ENCODE peak calls at places on chromosome 13, in five cellular contexts. One of them, this sample, is unnamed.

GRCh38 chr13:46615888-46616531 is 63.0 kb downstream of the LRCH1 start:
- DNase-seq in BE2C: no peak
- DNase-seq in fibroblast of lung: peak; percentile 20
- DNase-seq in cardiac muscle cell: no peak
- DNase-seq in adrenal gland: no peak
- DNase-seq in this sample: no peak

GRCh38 chr13:40755082-40755755 is 15.8 kb downstream of the MRPS31 start:
- DNase-seq in cardiac muscle cell: no peak
- DNase-seq in fibroblast of lung: no peak
- DNase-seq in BE2C: no peak
- DNase-seq in adrenal gland: no peak
- DNase-seq in this sample: no peak

GRCh38 chr13:99956473-99957349 is 14.9 kb downstream of the ZIC5 start:
- DNase-seq in cardiac muscle cell: peak; percentile 24
- DNase-seq in adrenal gland: no peak
- DNase-seq in BE2C: no peak
- DNase-seq in fibroblast of lung: no peak
- DNase-seq in this sample: peak; percentile 85

GRCh38 chr13:85725433-85725832 is 73.8 kb downstream of the SLITRK6 start:
- DNase-seq in adrenal gland: no peak
- DNase-seq in cardiac muscle cell: no peak
- DNase-seq in fibroblast of lung: no peak
- DNase-seq in BE2C: no peak
- DNase-seq in this sample: no peak

GRCh38 chr13:24693862-24694471 is 13.8 kb downstream of the ATP12A start:
- DNase-seq in BE2C: peak; percentile 58
- DNase-seq in cardiac muscle cell: peak; percentile 86
- DNase-seq in fibroblast of lung: peak; percentile 26
- DNase-seq in adrenal gland: peak; percentile 55
- DNase-seq in this sample: peak; percentile 90

GRCh38 chr13:111908981-111909380 is 158.0 kb upstream of the SOX1 start:
- DNase-seq in adrenal gland: no peak
- DNase-seq in cardiac muscle cell: no peak
- DNase-seq in fibroblast of lung: no peak
- DNase-seq in BE2C: no peak
- DNase-seq in this sample: peak; percentile 28

GRCh38 chr13:33251131-33251629 is 34.4 kb downstream of the STARD13 start:
- DNase-seq in adrenal gland: peak; percentile 84
- DNase-seq in cardiac muscle cell: no peak
- DNase-seq in BE2C: peak; percentile 79
- DNase-seq in fibroblast of lung: peak; percentile 99
- DNase-seq in this sample: no peak

GRCh38 chr13:40484101-40484800 is 182.2 kb downstream of the FOXO1 start:
- DNase-seq in BE2C: no peak
- DNase-seq in cardiac muscle cell: no peak
- DNase-seq in adrenal gland: peak; percentile 31
- DNase-seq in fibroblast of lung: no peak
- DNase-seq in this sample: no peak

GRCh38 chr13:35557475-35557874 is 81.0 kb upstream of the MAB21L1 start:
- DNase-seq in cardiac muscle cell: no peak
- DNase-seq in fibroblast of lung: no peak
- DNase-seq in adrenal gland: no peak
- DNase-seq in BE2C: no peak
- DNase-seq in this sample: no peak

GRCh38 chr13:47017476-47017875 is 120.6 kb upstream of the HTR2A start:
- DNase-seq in BE2C: no peak
- DNase-seq in cardiac muscle cell: no peak
- DNase-seq in fibroblast of lung: peak; percentile 27
- DNase-seq in adrenal gland: no peak
- DNase-seq in this sample: no peak

GRCh38 chr13:28819046-28819747 is 942 bp upstream of the MTUS2 start:
- DNase-seq in cardiac muscle cell: peak; percentile 57
- DNase-seq in BE2C: peak; percentile 21
- DNase-seq in fibroblast of lung: peak; percentile 7
- DNase-seq in adrenal gland: no peak
- DNase-seq in this sample: no peak

GRCh38 chr13:46345866-46346265 is 41.2 kb downstream of the RUBCNL start:
- DNase-seq in BE2C: no peak
- DNase-seq in fibroblast of lung: no peak
- DNase-seq in cardiac muscle cell: no peak
- DNase-seq in adrenal gland: no peak
- DNase-seq in this sample: no peak

GRCh38 chr13:20191902-20192469 is 752 bp downstream of the GJB2 start:
- DNase-seq in BE2C: no peak
- DNase-seq in adrenal gland: no peak
- DNase-seq in cardiac muscle cell: no peak
- DNase-seq in fibroblast of lung: peak; percentile 8
- DNase-seq in this sample: peak; percentile 81

GRCh38 chr13:85728831-85729230 is 70.4 kb downstream of the SLITRK6 start:
- DNase-seq in BE2C: no peak
- DNase-seq in adrenal gland: no peak
- DNase-seq in cardiac muscle cell: no peak
- DNase-seq in fibroblast of lung: peak; percentile 13
- DNase-seq in this sample: no peak

GRCh38 chr13:104321756-104322155 is 1255.5 kb upstream of the SLC10A2 start:
- DNase-seq in fibroblast of lung: no peak
- DNase-seq in adrenal gland: no peak
- DNase-seq in BE2C: no peak
- DNase-seq in cardiac muscle cell: no peak
- DNase-seq in this sample: no peak

GRCh38 chr13:110323172-110323851 is 16.2 kb downstream of the COL4A2 start:
- DNase-seq in adrenal gland: no peak
- DNase-seq in BE2C: no peak
- DNase-seq in cardiac muscle cell: no peak
- DNase-seq in fibroblast of lung: peak; percentile 96
- DNase-seq in this sample: peak; percentile 71

GRCh38 chr13:74206061-74206561 is 71.9 kb upstream of the KLF12 start:
- DNase-seq in fibroblast of lung: peak; percentile 96
- DNase-seq in cardiac muscle cell: no peak
- DNase-seq in adrenal gland: no peak
- DNase-seq in BE2C: no peak
- DNase-seq in this sample: no peak

GRCh38 chr13:83881917-83882625 is at the start of gene SLITRK1:
- DNase-seq in cardiac muscle cell: peak; percentile 91
- DNase-seq in fibroblast of lung: peak; percentile 74
- DNase-seq in BE2C: peak; percentile 51
- DNase-seq in adrenal gland: peak; percentile 43
- DNase-seq in this sample: peak; percentile 97

GRCh38 chr13:99218545-99218944 is 17.9 kb downstream of the UBAC2 start:
- DNase-seq in BE2C: no peak
- DNase-seq in cardiac muscle cell: no peak
- DNase-seq in adrenal gland: peak; percentile 70
- DNase-seq in fibroblast of lung: peak; percentile 19
- DNase-seq in this sample: no peak

GRCh38 chr13:44904982-44905381 is 84.3 kb downstream of the NUFIP1 start:
- DNase-seq in adrenal gland: peak; percentile 47
- DNase-seq in fibroblast of lung: peak; percentile 98
- DNase-seq in BE2C: no peak
- DNase-seq in cardiac muscle cell: no peak
- DNase-seq in this sample: no peak

GRCh38 chr13:100315522-100315921 is 226.6 kb downstream of the PCCA start:
- DNase-seq in cardiac muscle cell: peak; percentile 14
- DNase-seq in fibroblast of lung: no peak
- DNase-seq in adrenal gland: no peak
- DNase-seq in BE2C: no peak
- DNase-seq in this sample: no peak

GRCh38 chr13:39961036-39961435 is 305.6 kb downstream of the COG6 start:
- DNase-seq in BE2C: no peak
- DNase-seq in fibroblast of lung: no peak
- DNase-seq in adrenal gland: no peak
- DNase-seq in cardiac muscle cell: no peak
- DNase-seq in this sample: no peak

GRCh38 chr13:94344126-94344863 is 135.2 kb downstream of the DCT start:
- DNase-seq in cardiac muscle cell: no peak
- DNase-seq in BE2C: no peak
- DNase-seq in fibroblast of lung: peak; percentile 54
- DNase-seq in adrenal gland: no peak
- DNase-seq in this sample: no peak

GRCh38 chr13:98775844-98776598 is 23.5 kb upstream of the SLC15A1 start:
- DNase-seq in fibroblast of lung: peak; percentile 82
- DNase-seq in cardiac muscle cell: no peak
- DNase-seq in BE2C: no peak
- DNase-seq in adrenal gland: no peak
- DNase-seq in this sample: no peak

GRCh38 chr13:51380269-51380668 is 40.8 kb downstream of the SERPINE3 start:
- DNase-seq in adrenal gland: no peak
- DNase-seq in fibroblast of lung: peak; percentile 43
- DNase-seq in BE2C: no peak
- DNase-seq in cardiac muscle cell: no peak
- DNase-seq in this sample: no peak

GRCh38 chr13:75761373-75761772 is 125.2 kb downstream of the LMO7 start:
- DNase-seq in fibroblast of lung: no peak
- DNase-seq in adrenal gland: no peak
- DNase-seq in cardiac muscle cell: no peak
- DNase-seq in BE2C: no peak
- DNase-seq in this sample: no peak

GRCh38 chr13:75762967-75763366 is 126.8 kb downstream of the LMO7 start:
- DNase-seq in fibroblast of lung: no peak
- DNase-seq in cardiac muscle cell: no peak
- DNase-seq in adrenal gland: no peak
- DNase-seq in BE2C: no peak
- DNase-seq in this sample: no peak

GRCh38 chr13:75763511-75763910 is 127.4 kb downstream of the LMO7 start:
- DNase-seq in cardiac muscle cell: no peak
- DNase-seq in BE2C: no peak
- DNase-seq in fibroblast of lung: no peak
- DNase-seq in adrenal gland: no peak
- DNase-seq in this sample: no peak

GRCh38 chr13:75760182-75760981 is 124.3 kb downstream of the LMO7 start:
- DNase-seq in BE2C: no peak
- DNase-seq in fibroblast of lung: peak; percentile 26
- DNase-seq in adrenal gland: no peak
- DNase-seq in cardiac muscle cell: peak; percentile 40
- DNase-seq in this sample: no peak

GRCh38 chr13:75762066-75762937 is 126.2 kb downstream of the LMO7 start:
- DNase-seq in cardiac muscle cell: no peak
- DNase-seq in BE2C: no peak
- DNase-seq in fibroblast of lung: no peak
- DNase-seq in adrenal gland: no peak
- DNase-seq in this sample: no peak
- H3K4me3 ChIP-seq in cardiac muscle cell: no peak overlapping the region
- H3K4me3 ChIP-seq in BE2C: no peak overlapping the region
- H3K4me3 ChIP-seq in fibroblast of lung: peak overlapping the region; percentile 33
- H3K4me3 ChIP-seq in adrenal gland: no peak overlapping the region
- H3K4me3 ChIP-seq in this sample: no peak overlapping the region

DNA sequence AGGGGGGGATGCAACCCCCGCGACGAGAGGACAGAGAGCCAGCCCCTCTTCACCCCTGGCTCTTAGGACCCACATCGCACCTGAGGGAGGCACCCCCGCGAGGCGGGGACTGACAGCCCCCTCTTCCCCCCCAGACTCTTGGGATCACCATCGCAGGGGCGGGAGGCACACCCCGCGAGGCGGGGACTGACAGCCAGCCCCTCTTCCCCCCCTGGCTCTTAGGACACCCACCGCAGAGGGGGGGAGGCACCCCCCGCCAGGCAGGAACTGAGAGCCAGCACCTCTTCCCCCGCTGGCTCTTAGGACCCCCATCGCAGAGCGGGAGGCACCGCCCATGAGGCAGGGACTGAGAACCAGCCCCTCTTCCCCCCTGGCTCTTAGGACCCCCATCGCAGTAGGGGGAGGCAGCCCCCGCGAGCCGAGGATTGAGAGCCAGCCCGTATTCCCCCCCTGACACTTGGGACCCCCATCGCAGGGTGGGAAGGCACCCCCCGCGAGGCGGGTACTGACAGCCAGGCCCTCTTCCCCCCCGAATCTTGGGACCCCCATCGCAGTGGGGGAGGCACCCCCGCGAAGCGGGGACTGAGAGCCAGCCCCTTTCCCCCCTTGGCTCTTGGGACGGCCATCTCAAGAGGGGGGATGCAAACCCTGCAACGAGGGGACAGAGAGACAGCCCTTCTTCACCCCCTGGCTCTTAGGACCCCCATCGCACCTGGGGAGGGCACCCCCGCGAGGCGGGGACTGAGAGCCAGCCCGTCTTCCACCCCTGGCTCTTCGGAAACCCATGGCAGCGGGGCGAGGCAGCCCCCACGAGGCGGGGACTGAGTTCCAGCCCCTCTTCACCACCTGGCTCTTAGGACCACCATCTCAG is 2425.1 kb upstream of the PCDH20 start:
- DNase-seq in adrenal gland: no peak
- DNase-seq in BE2C: no peak
- DNase-seq in fibroblast of lung: no peak
- DNase-seq in cardiac muscle cell: no peak
- DNase-seq in this sample: no peak
- H3K9me3 ChIP-seq in adrenal gland: no peaks in the 10 kb centered on the region
- H3K9me3 ChIP-seq in BE2C: no peaks in the 10 kb centered on the region
- H3K9me3 ChIP-seq in fibroblast of lung: no peaks in the 10 kb centered on the region
- H3K9me3 ChIP-seq in cardiac muscle cell: no peaks in the 10 kb centered on the region
- H3K9me3 ChIP-seq in this sample: no peaks in the 10 kb centered on the region

GRCh38 chr13:50208826-50209335 is 193.6 kb downstream of the KCNRG start:
- DNase-seq in BE2C: peak; percentile 58
- DNase-seq in adrenal gland: peak; percentile 65
- DNase-seq in fibroblast of lung: peak; percentile 92
- DNase-seq in cardiac muscle cell: peak; percentile 56
- DNase-seq in this sample: peak; percentile 86
- H3K4me3 ChIP-seq in BE2C: peak overlapping the region; percentile 33
- H3K4me3 ChIP-seq in adrenal gland: peak overlapping the region; percentile 16
- H3K4me3 ChIP-seq in fibroblast of lung: peak overlapping the region; percentile 22
- H3K4me3 ChIP-seq in cardiac muscle cell: no peak overlapping the region
- H3K4me3 ChIP-seq in this sample: no peak overlapping the region

GRCh38 chr13:19148561-19148960 is 33.1 kb downstream of the TUBA3C start:
- DNase-seq in adrenal gland: no peak
- DNase-seq in cardiac muscle cell: no peak
- DNase-seq in BE2C: no peak
- DNase-seq in fibroblast of lung: no peak
- DNase-seq in this sample: no peak

GRCh38 chr13:19150226-19150625 is 31.4 kb downstream of the TUBA3C start:
- DNase-seq in fibroblast of lung: no peak
- DNase-seq in adrenal gland: no peak
- DNase-seq in BE2C: no peak
- DNase-seq in cardiac muscle cell: no peak
- DNase-seq in this sample: no peak

GRCh38 chr13:19152403-19152802 is 29.2 kb downstream of the TUBA3C start:
- DNase-seq in fibroblast of lung: no peak
- DNase-seq in BE2C: no peak
- DNase-seq in adrenal gland: no peak
- DNase-seq in cardiac muscle cell: no peak
- DNase-seq in this sample: no peak

GRCh38 chr13:19151581-19152263 is 29.9 kb downstream of the TUBA3C start:
- DNase-seq in fibroblast of lung: no peak
- DNase-seq in cardiac muscle cell: no peak
- DNase-seq in BE2C: no peak
- DNase-seq in adrenal gland: no peak
- DNase-seq in this sample: no peak

DNA sequence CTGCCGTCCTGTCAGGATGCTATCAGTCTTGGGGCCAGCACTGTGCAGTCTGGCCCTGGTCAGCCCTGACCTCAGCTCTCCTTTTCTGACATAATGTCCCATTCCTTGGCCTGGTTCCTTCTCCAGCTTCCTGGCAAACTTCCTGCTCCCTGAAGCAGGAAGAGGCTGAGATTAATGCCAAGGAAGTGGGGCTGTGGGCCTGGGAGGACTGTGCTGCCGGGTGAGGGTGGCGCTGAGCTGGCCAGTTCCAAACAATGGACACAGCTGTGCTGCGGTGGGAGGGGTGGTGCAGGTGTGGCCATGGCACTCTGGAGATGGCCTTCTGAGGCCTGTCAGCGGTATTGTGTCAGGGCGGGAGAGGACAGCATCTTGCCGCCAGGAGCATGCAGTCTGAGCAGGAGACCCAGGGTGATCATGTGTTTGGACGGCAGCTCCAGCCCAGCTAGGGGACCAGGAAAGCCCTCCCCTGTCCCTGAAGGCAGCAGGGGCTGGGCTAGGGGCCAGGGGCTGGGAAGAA is 30.9 kb downstream of the TUBA3C start:
- DNase-seq in BE2C: no peak
- DNase-seq in cardiac muscle cell: no peak
- DNase-seq in adrenal gland: peak; percentile 56
- DNase-seq in fibroblast of lung: no peak
- DNase-seq in this sample: no peak
- H3K9me3 ChIP-seq in BE2C: peaks cover 10% of the 10 kb centered on the region
- H3K9me3 ChIP-seq in cardiac muscle cell: no peaks in the 10 kb centered on the region
- H3K9me3 ChIP-seq in adrenal gland: no peaks in the 10 kb centered on the region
- H3K9me3 ChIP-seq in fibroblast of lung: no peaks in the 10 kb centered on the region
- H3K9me3 ChIP-seq in this sample: peaks cover 67% of the 10 kb centered on the region

This sample was measured in endodermal cell.